ENCODE peak calls at places on chromosomes 6 and 20, in eight cellular contexts. Q is ovary; Y is CD4-positive, alpha-beta T cell; M is IMR-90; H is activated CD8-positive, alpha-beta T cell treated with anti-CD3 and anti-CD28 coated beads for 36 hours; I is brain microvascular endothelial cell; O is BJ; J is prostate gland. E is an unnamed sample.

GRCh38 chr6:100846276-100846675 is 34.9 kb downstream of the ASCC3 start:
- DNase-seq in H (no peak), Y (no peak), J (no peak), Q (no peak), M (no peak), O (no peak), I (no peak), E (no peak)

GRCh38 chr20:43508106-43508505 is 609 bp downstream of the L3MBTL1 start:
- DNase-seq in O (no peak), H (no peak), M (no peak), Q (no peak), Y (no peak), J (no peak), I (no peak), E (peak)

GRCh38 chr6:124463271-124463670 is 499.0 kb upstream of the RNF217 start:
- DNase-seq in Q (no peak), J (no peak), H (no peak), Y (no peak), O (no peak), I (no peak), M (no peak), E (no peak)

GRCh38 chr20:53413188-53413631 is 180.4 kb downstream of the ZNF217 start:
- DNase-seq in Y (peak), M (no peak), J (peak), I (no peak), O (no peak), Q (no peak), H (peak), E (peak)

GRCh38 chr20:45246109-45246508 is 8.3 kb downstream of the SLPI start:
- DNase-seq in H (no peak), J (no peak), O (no peak), Q (no peak), M (no peak), Y (no peak), I (no peak), E (no peak)

GRCh38 chr20:55961351-55962320 is 43.7 kb downstream of the CBLN4 start:
- DNase-seq in O (no peak), M (no peak), Y (no peak), I (no peak), Q (peak), H (no peak), J (peak), E (no peak)

GRCh38 chr6:149060985-149061760 is 256.3 kb upstream of the TAB2 start:
- DNase-seq in O (no peak), H (no peak), J (no peak), M (peak), Y (no peak), I (peak), Q (no peak), E (no peak)

GRCh38 chr6:141347075-141347474 is 785.6 kb upstream of the GJE1 start:
- DNase-seq in O (no peak), Q (no peak), M (no peak), I (no peak), Y (no peak), H (no peak), J (no peak), E (no peak)

GRCh38 chr20:57678340-57678739 is 31.5 kb downstream of the PMEPA1 start:
- DNase-seq in O (no peak), Q (no peak), J (no peak), M (no peak), I (no peak), Y (no peak), H (no peak), E (no peak)

GRCh38 chr20:37670426-37670825 is 23.4 kb upstream of the CTNNBL1 start:
- DNase-seq in Q (peak), M (no peak), H (no peak), I (no peak), J (no peak), Y (no peak), O (no peak), E (peak)

GRCh38 chr6:20789162-20789561 is 254.9 kb downstream of the CDKAL1 start:
- DNase-seq in I (no peak), H (no peak), Y (no peak), J (no peak), O (no peak), Q (no peak), M (peak), E (no peak)

GRCh38 chr6:146950351-146950835 is 253.8 kb upstream of the STXBP5 start:
- DNase-seq in Q (no peak), H (peak), M (peak), Y (no peak), I (no peak), J (no peak), O (no peak), E (no peak)

GRCh38 chr6:52389626-52390360 is 27.8 kb downstream of the PAQR8 start:
- DNase-seq in Y (peak), J (peak), Q (no peak), M (peak), O (no peak), H (peak), I (peak), E (peak)

GRCh38 chr6:43286456-43286994 is 11.5 kb upstream of the SLC22A7 start:
- DNase-seq in O (no peak), Y (no peak), H (no peak), M (no peak), Q (no peak), I (no peak), J (no peak), E (no peak)

GRCh38 chr20:19252670-19253120 is 40.3 kb downstream of the SLC24A3 start:
- DNase-seq in H (no peak), Q (no peak), O (peak), J (no peak), M (no peak), Y (no peak), I (no peak), E (no peak)

GRCh38 chr6:12439296-12439695 is 149.1 kb downstream of the EDN1 start:
- DNase-seq in O (no peak), Q (no peak), I (no peak), H (no peak), Y (no peak), J (no peak), M (no peak), E (no peak)

GRCh38 chr6:72816022-72816421 is 194.2 kb downstream of the KCNQ5 start:
- DNase-seq in Y (no peak), J (no peak), I (no peak), H (no peak), M (no peak), Q (no peak), O (no peak), E (no peak)

GRCh38 chr20:17024513-17025105 is 202.2 kb upstream of the PCSK2 start:
- DNase-seq in Q (no peak), M (peak), J (no peak), O (peak), I (no peak), H (no peak), Y (no peak), E (no peak)

GRCh38 chr6:82711992-82712788 is 348.6 kb downstream of the TPBG start:
- DNase-seq in M (no peak), Q (no peak), Y (no peak), H (no peak), O (peak), J (no peak), I (no peak), E (no peak)

GRCh38 chr6:82711105-82711829 is 347.6 kb downstream of the TPBG start:
- DNase-seq in J (no peak), O (no peak), Q (no peak), Y (no peak), H (no peak), I (no peak), M (no peak), E (no peak)

DNA sequence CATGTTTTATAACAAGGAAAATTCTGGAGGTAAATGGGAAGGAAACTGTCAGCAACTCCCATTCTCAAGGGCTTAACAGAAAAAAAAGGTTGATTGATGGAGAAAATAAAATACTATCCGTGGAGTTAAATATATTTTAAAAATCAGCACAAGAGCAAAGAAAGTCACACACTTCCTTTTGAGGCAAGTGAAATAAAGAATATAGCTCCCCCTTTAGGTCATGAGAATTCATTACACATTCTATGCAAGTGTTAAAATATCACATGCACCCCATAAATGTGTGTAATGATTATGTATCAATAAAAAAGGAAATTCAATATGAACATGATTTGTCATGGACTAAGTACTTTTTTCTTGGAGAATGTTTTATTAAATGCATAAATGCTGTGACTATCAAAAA is 349.2 kb downstream of the TPBG start:
- DNase-seq in I (no peak), H (no peak), O (no peak), J (no peak), Q (no peak), M (no peak), Y (no peak), E (no peak)
- TF ChIP-seq CTCF in I (peak), H (peak), O (peak), J (no peak), Q (no peak), M (peak), Y (no peak), E (no peak)

DNA sequence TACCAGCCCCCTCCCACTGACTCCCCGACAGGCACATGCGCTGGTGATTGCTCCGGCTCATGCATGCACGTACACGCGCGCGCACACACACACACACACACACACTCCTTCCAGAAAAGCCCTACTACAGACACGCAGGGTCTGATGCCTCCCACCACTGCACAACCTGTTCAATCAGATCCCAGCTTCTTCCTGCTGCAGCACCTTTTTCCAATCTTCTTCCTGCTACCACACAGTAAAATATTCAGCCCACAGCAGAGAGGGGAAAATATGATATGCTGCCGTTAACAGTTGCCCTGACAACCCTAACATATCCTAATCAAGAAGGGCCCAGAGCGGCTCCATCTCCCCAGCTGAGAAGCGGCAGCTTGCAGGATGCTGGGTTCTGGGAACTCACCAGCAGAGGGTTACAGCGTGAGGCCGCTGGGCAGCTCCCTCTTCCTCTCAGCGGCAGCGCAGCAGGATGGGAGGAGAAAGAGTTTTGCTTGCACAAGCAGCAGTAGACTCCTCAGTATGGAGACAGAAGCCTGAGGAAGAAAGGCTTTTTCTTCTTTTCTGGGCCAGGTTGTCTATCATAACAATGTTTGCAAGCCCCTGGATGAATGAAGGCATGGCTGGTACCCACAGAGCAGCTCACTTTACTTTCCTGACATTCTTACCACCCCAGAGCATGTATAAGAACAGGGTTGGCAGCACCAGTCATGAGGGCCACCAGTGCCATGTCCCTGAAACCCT is 23.9 kb downstream of the MAP7 start:
- DNase-seq in M (peak), Q (peak), Y (peak), H (peak), O (no peak), I (peak), J (peak), E (peak)
- TF ChIP-seq CTCF in M (peak), Q (no peak), Y (no peak), H (no peak), O (peak), I (peak), J (peak), E (peak)

DNA sequence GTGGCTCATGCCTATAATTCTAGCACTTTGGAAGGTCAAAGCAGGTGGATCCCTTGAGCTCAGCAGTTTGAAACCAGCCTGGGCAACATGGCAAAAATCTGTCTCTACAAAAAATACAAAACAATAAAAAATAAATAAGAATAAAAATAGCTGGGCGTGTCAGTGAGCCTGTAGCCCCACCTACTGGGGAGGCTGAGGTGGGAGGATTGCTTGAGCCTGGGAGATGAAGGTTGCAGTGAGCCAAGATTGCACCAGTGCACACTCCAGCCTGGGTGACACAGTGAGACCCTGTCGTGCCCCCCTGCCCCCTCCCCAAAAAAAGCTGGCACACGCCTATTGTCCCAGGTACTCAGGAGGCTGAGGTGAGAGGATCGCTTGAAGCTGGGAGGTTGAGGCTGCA is 35.1 kb upstream of the SRPK1 start:
- DNase-seq in M (no peak), O (no peak), H (peak), J (no peak), Q (no peak), I (no peak), Y (no peak), E (no peak)
- TF ChIP-seq CTCF in M (peak), O (peak), H (peak), J (no peak), Q (no peak), I (peak), Y (no peak), E (no peak)

GRCh38 chr6:170266061-170266825 is 24.6 kb downstream of the DLL1 start:
- DNase-seq in Y (no peak), I (no peak), H (no peak), J (no peak), M (no peak), Q (no peak), O (no peak), E (no peak)
- TF ChIP-seq CTCF in Y (no peak), I (no peak), H (no peak), J (no peak), M (no peak), Q (no peak), O (no peak), E (no peak)

GRCh38 chr6:113461153-113461897 is 395.8 kb upstream of the MARCKS start:
- DNase-seq in I (peak), Q (no peak), H (no peak), M (peak), O (no peak), J (no peak), Y (no peak), E (no peak)
- TF ChIP-seq CTCF in I (peak), Q (no peak), H (no peak), M (peak), O (peak), J (no peak), Y (no peak), E (no peak)

GRCh38 chr6:116615937-116616756 is at the start of gene RSPH4A:
- DNase-seq in M (peak), Y (peak), O (peak), Q (peak), H (peak), I (peak), J (peak), E (peak)
- TF ChIP-seq CTCF in M (peak), Y (no peak), O (peak), Q (no peak), H (no peak), I (peak), J (no peak), E (peak)

DNA sequence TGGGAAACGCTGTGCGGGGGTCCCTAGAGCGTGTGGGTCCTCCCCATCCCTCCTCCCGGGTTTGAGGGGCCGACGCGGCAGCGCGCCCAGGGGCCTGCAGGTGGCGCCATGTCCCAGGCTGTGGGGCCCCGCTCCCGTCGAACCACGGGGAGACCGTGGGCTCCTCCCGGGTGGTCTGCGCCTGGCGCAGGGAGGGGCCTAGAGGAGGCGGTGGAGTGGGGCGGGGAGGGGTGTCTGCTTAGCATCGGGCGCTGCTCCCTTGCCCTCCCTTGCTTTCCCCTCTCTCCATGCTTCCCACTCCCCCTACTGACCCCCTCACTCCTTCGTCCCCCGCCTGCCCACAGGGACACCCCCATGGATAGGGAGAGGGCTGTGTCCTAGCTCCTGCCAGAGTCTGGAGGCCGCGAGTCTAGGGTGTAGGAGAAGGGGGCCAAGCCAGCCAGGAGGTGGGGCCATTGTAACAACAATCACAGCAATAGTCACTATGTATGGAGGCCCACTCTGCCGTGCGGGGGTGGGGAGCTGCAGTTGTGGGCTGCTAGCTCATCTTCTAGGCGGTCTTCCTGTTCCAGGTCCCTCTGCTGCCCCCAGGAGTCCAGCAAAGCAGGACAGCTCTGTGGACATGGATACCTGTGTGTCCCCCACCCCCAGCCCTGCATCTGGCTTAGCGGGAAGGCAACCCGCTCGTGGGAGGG is 51.7 kb downstream of the CHMP4B start:
- DNase-seq in I (peak), M (peak), Y (peak), Q (peak), J (peak), O (no peak), H (peak), E (peak)
- TF ChIP-seq CTCF in I (peak), M (peak), Y (peak), Q (peak), J (peak), O (peak), H (peak), E (peak)

GRCh38 chr6:139894271-139894670 is 519.8 kb upstream of the CITED2 start:
- DNase-seq in Q (no peak), M (no peak), O (no peak), J (no peak), Y (no peak), I (no peak), H (no peak), E (no peak)

GRCh38 chr6:139891471-139891870 is 517.0 kb upstream of the CITED2 start:
- DNase-seq in M (peak), O (no peak), Q (no peak), H (no peak), Y (no peak), I (peak), J (no peak), E (no peak)

DNA sequence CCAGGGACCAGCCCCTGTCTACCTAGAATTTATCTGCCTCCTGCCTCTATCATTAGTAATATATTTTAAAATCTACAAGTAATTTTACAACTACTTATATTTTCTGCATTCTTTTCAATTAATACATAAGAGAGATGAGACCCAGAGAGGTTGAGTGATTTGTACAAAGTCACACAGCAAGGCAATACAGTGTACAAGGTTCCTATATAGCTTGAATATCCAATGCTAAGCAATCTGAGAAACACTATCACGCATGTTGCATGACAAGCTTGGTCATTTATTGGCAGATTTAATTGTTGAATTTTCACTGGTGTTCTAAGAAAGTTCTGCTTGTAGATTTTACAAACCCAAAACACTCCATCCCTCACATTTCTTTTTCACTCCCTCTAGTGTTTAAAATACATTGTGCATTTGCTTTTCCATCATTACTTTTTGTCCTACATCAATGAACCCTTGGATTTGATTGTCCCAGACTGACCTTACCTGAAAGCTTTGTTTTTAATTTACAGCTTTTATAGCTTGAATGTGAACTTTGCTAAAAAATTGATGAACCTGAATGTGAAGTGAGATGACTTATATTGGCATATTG is 520.9 kb upstream of the CITED2 start:
- DNase-seq in H (no peak), I (no peak), O (no peak), Y (no peak), M (no peak), Q (no peak), J (no peak), E (no peak)
- TF ChIP-seq CTCF in H (no peak), I (no peak), O (no peak), Y (no peak), M (no peak), Q (no peak), J (no peak), E (no peak)

GRCh38 chr20:62516345-62516744 is 40.5 kb upstream of the GATA5 start:
- DNase-seq in O (no peak), Y (no peak), H (no peak), I (no peak), Q (no peak), J (no peak), M (no peak), E (peak)
- TF ChIP-seq CTCF in O (peak), Y (no peak), H (no peak), I (peak), Q (no peak), J (peak), M (peak), E (no peak)

GRCh38 chr20:46725186-46726165 is 16.0 kb downstream of the SLC2A10 start:
- DNase-seq in Q (no peak), O (no peak), Y (no peak), H (no peak), M (no peak), I (no peak), J (no peak), E (no peak)
- TF ChIP-seq CTCF in Q (no peak), O (no peak), Y (no peak), H (no peak), M (no peak), I (no peak), J (no peak), E (no peak)

E was measured in thyroid gland.